ENCODE peak calls at places on chromosomes 6 and 20, in eight cellular contexts. A is HAP-1; C is naive thymus-derived CD4-positive, alpha-beta T cell; S is CD4-positive, alpha-beta memory T cell; X is bronchial epithelial cell; V is IMR-90; J is heart right ventricle; Q is cardiac fibroblast. T is an unnamed sample.
A peak's percentile ranks its signal among the peaks of the same experiment; 100 is the strongest.

GRCh38 chr20:50728981-50729874 is 2.2 kb upstream of the PARD6B start:
- DNase-seq in A (no peak), C (no peak), S (no peak), X (peak; percentile 95), V (no peak), J (no peak), Q (peak; percentile 63), T (peak; percentile 46)

GRCh38 chr20:5825136-5825719 is 75.0 kb downstream of the SHLD1 start:
- DNase-seq in A (no peak), C (no peak), S (no peak), X (no peak), V (no peak), J (no peak), Q (no peak), T (no peak)

GRCh38 chr20:43949741-43950618 is 35.3 kb downstream of the TOX2 start:
- DNase-seq in A (no peak), C (peak; percentile 74), S (peak; percentile 81), X (no peak), V (no peak), J (no peak), Q (no peak), T (no peak)

GRCh38 chr6:11164717-11165646 is 53.5 kb upstream of the ERVFRD-1 start:
- DNase-seq in A (no peak), C (no peak), S (no peak), X (no peak), V (no peak), J (no peak), Q (no peak), T (no peak)

GRCh38 chr6:42230320-42231034 is 12.8 kb upstream of the MRPS10 start:
- DNase-seq in A (no peak), C (no peak), S (no peak), X (no peak), V (peak; percentile 33), J (no peak), Q (peak; percentile 30), T (peak; percentile 32)

GRCh38 chr20:47013606-47014005 is 119.0 kb downstream of the EYA2 start:
- DNase-seq in A (no peak), C (no peak), S (no peak), X (no peak), V (no peak), J (no peak), Q (no peak), T (no peak)

GRCh38 chr6:21514288-21514687 is 79.3 kb upstream of the SOX4 start:
- DNase-seq in A (no peak), C (no peak), S (no peak), X (no peak), V (no peak), J (no peak), Q (no peak), T (no peak)

GRCh38 chr6:168884050-168884645 is 369.5 kb downstream of the THBS2 start:
- DNase-seq in A (no peak), C (no peak), S (no peak), X (no peak), V (no peak), J (no peak), Q (no peak), T (no peak)

GRCh38 chr6:71336901-71337300 is 48.3 kb downstream of the OGFRL1 start:
- DNase-seq in A (peak; percentile 63), C (no peak), S (no peak), X (no peak), V (no peak), J (no peak), Q (no peak), T (no peak)

GRCh38 chr6:35492664-35493284 is 4.1 kb downstream of the TEAD3 start:
- DNase-seq in A (no peak), C (no peak), S (no peak), X (no peak), V (no peak), J (no peak), Q (no peak), T (no peak)
- H3K4me3 ChIP-seq in A (no peak overlapping the region), C (no peak overlapping the region), S (no peak overlapping the region), X (no peak overlapping the region), V (no peak overlapping the region), J (no peak overlapping the region), Q (no peak overlapping the region), T (no peak overlapping the region)

DNA sequence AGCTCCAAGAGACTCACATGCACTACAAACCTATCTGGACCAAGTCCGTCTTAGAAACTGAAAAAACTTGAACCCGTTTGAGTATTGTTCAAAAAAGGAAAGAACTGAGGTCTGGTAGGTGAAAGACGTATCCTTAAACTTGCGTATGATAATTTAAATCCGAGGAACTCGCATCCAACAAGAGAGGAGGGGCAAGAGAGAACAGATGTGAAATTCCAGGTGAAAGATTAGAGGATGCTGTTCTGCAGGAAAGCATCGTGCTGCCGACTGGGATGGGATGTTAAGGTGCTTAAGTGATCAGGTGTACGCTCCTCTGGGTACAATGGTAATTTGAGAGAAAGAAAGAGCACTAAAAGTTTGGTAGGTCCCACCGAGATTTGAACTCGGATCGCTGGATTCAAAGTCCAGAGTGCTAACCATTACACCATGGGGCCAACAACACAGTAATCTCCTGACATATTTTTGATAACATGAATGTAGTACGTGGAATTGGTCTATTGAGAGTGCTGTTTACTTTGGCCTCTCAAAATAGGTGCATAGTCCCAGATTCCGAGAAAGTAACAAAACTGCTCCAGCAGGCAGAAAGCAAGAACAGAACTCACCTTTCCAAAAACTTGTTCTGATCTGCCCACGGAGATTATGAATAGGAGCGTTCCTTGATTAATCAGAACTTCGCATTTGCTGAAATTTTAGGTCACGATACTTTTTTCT is 53.5 kb upstream of the BTN3A2 start:
- DNase-seq in A (peak; percentile 77), C (peak; percentile 78), S (peak; percentile 71), X (peak; percentile 86), V (peak; percentile 73), J (peak; percentile 30), Q (peak; percentile 90), T (peak; percentile 62)
- H3K4me3 ChIP-seq in A (peak overlapping the region; percentile 55), C (peak overlapping the region; percentile 81), S (no peak overlapping the region), X (peak overlapping the region; percentile 54), V (peak overlapping the region; percentile 75), J (peak overlapping the region; percentile 50), Q (peak overlapping the region; percentile 45), T (peak overlapping the region; percentile 95)

GRCh38 chr20:62474585-62475026 is 1.2 kb downstream of the GATA5 start:
- DNase-seq in A (no peak), C (no peak), S (no peak), X (no peak), V (no peak), J (no peak), Q (no peak), T (no peak)
- H3K4me3 ChIP-seq in A (no peak overlapping the region), C (no peak overlapping the region), S (no peak overlapping the region), X (no peak overlapping the region), V (no peak overlapping the region), J (peak overlapping the region; percentile 56), Q (no peak overlapping the region), T (no peak overlapping the region)

GRCh38 chr20:63640086-63640485 is 13.1 kb downstream of the STMN3 start:
- DNase-seq in A (no peak), C (no peak), S (no peak), X (no peak), V (no peak), J (no peak), Q (no peak), T (no peak)
- H3K4me3 ChIP-seq in A (no peak overlapping the region), C (peak overlapping the region; percentile 94), S (peak overlapping the region; percentile 78), X (no peak overlapping the region), V (no peak overlapping the region), J (peak overlapping the region; percentile 24), Q (no peak overlapping the region), T (no peak overlapping the region)

GRCh38 chr6:4313044-4313686 is 177.8 kb upstream of the ECI2 start:
- DNase-seq in A (no peak), C (no peak), S (no peak), X (peak; percentile 97), V (peak; percentile 92), J (peak; percentile 36), Q (peak; percentile 98), T (peak; percentile 98)
- H3K4me3 ChIP-seq in A (no peak overlapping the region), C (no peak overlapping the region), S (no peak overlapping the region), X (no peak overlapping the region), V (peak overlapping the region; percentile 1), J (no peak overlapping the region), Q (no peak overlapping the region), T (peak overlapping the region; percentile 53)

GRCh38 chr6:106084973-106085686 is 1.0 kb upstream of the PRDM1 start:
- DNase-seq in A (no peak), C (no peak), S (no peak), X (peak; percentile 72), V (peak; percentile 68), J (no peak), Q (peak; percentile 73), T (peak; percentile 51)

GRCh38 chr6:106083618-106084017 is 2.5 kb upstream of the PRDM1 start:
- DNase-seq in A (no peak), C (no peak), S (no peak), X (no peak), V (no peak), J (no peak), Q (peak; percentile 24), T (peak; percentile 50)

GRCh38 chr6:106085984-106086832 is at the start of gene PRDM1:
- DNase-seq in A (peak; percentile 50), C (peak; percentile 60), S (peak; percentile 78), X (peak; percentile 84), V (peak; percentile 72), J (peak; percentile 72), Q (peak; percentile 86), T (peak; percentile 81)

GRCh38 chr6:106084106-106084963 is 1.8 kb upstream of the PRDM1 start:
- DNase-seq in A (peak; percentile 24), C (no peak), S (no peak), X (peak; percentile 86), V (peak; percentile 92), J (peak; percentile 25), Q (peak; percentile 91), T (peak; percentile 90)

DNA sequence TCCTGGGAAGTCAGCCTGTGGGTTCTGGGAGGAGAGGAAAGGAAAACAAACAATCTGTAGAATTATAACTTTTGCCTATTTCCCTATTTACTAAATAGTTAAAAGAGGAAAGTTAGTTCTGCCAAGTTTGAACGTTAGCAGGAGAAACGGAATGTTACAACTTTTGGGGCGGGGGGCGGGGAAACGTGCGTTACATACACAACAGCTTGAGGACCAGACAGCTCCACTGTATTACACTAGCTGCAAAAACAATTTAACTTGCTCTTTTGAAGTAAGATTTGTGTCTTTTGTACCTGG is 501 bp upstream of the PRDM1 start:
- DNase-seq in A (no peak), C (no peak), S (no peak), X (no peak), V (no peak), J (no peak), Q (no peak), T (peak; percentile 35)
- H3K4me3 ChIP-seq in A (peak overlapping the region; percentile 28), C (peak overlapping the region; percentile 63), S (no peak overlapping the region), X (peak overlapping the region; percentile 50), V (peak overlapping the region; percentile 85), J (peak overlapping the region; percentile 62), Q (peak overlapping the region; percentile 65), T (peak overlapping the region; percentile 93)

T was measured in GM23248.